ENCODE peak calls at places on chromosomes 12 and 14, in four cellular contexts. J, N, A and C are unnamed samples.

GRCh38 chr14:104426771-104427125 is 152.8 kb upstream of the C14orf180 start:
- DNase-seq in J (peak; percentile 88), A (no peak), N (no peak), C (no peak)

GRCh38 chr12:91833780-91834359 is 311.8 kb downstream of the BTG1 start:
- DNase-seq in N (no peak), J (no peak), A (no peak), C (no peak)

GRCh38 chr12:91662021-91662420 is 479.4 kb upstream of the DCN start:
- DNase-seq in A (no peak), J (no peak), N (no peak), C (no peak)

GRCh38 chr12:126424696-126425095 is 1359.5 kb downstream of the AACS start:
- DNase-seq in J (no peak), N (no peak), A (no peak), C (no peak)

GRCh38 chr12:4153343-4153892 is 120.1 kb upstream of the CCND2 start:
- DNase-seq in N (peak; percentile 94), J (no peak), A (no peak), C (peak; percentile 76)

GRCh38 chr12:98847242-98847641 is 202.2 kb downstream of the APAF1 start:
- DNase-seq in N (no peak), J (no peak), A (no peak), C (no peak)

GRCh38 chr12:22340143-22340542 is 5.6 kb upstream of the ST8SIA1 start:
- DNase-seq in N (no peak), A (no peak), J (no peak), C (no peak)

GRCh38 chr12:74455429-74455828 is 82.2 kb upstream of the ATXN7L3B start:
- DNase-seq in J (no peak), N (no peak), A (no peak), C (no peak)

GRCh38 chr12:75471928-75472865 is 8.4 kb upstream of the GLIPR1 start:
- DNase-seq in J (no peak), A (no peak), N (no peak), C (no peak)

GRCh38 chr12:68565391-68565903 is 45.3 kb upstream of the RAP1B start:
- DNase-seq in J (no peak), A (no peak), N (no peak), C (no peak)

GRCh38 chr12:125890983-125891382 is 825.7 kb downstream of the AACS start:
- DNase-seq in J (no peak), N (no peak), A (no peak), C (no peak)

GRCh38 chr12:132286912-132287311 is 42.5 kb downstream of the GALNT9 start:
- DNase-seq in A (no peak), N (no peak), J (no peak), C (no peak)

GRCh38 chr12:53674977-53675700 is 744 bp downstream of the ATP5MC2 start:
- DNase-seq in A (no peak), N (no peak), J (no peak), C (no peak)
- H3K4me2 ChIP-seq in A (peak overlapping the region; percentile 91), N (peak overlapping the region; percentile 80), J (peak overlapping the region; percentile 87), C (peak overlapping the region; percentile 96)

GRCh38 chr14:68384881-68385280 is 408.0 kb downstream of the ZFP36L1 start:
- DNase-seq in J (no peak), A (no peak), N (no peak), C (no peak)
- TF ChIP-seq NRF1 in J (no peak), A (no peak), N (no peak), C (no peak)

GRCh38 chr14:22812744-22813143 is 2.5 kb downstream of the SLC7A7 start:
- DNase-seq in N (no peak), A (peak; percentile 58), J (no peak), C (no peak)

GRCh38 chr14:22814373-22814772 is 862 bp downstream of the SLC7A7 start:
- DNase-seq in A (no peak), N (no peak), J (no peak), C (no peak)

GRCh38 chr14:22813145-22813544 is 2.1 kb downstream of the SLC7A7 start:
- DNase-seq in J (no peak), A (no peak), N (no peak), C (no peak)

GRCh38 chr14:22811752-22812151 is 3.5 kb downstream of the SLC7A7 start:
- DNase-seq in J (no peak), N (no peak), A (no peak), C (no peak)

GRCh38 chr14:22814945-22815713 is at the start of gene SLC7A7:
- DNase-seq in A (no peak), J (no peak), N (no peak), C (no peak)
- H3K4me2 ChIP-seq in A (peak within 1 kb of the TSS; percentile 3), J (no peak within 1 kb of the TSS), N (peak within 1 kb of the TSS; percentile 70), C (peak within 1 kb of the TSS; percentile 25)

DNA sequence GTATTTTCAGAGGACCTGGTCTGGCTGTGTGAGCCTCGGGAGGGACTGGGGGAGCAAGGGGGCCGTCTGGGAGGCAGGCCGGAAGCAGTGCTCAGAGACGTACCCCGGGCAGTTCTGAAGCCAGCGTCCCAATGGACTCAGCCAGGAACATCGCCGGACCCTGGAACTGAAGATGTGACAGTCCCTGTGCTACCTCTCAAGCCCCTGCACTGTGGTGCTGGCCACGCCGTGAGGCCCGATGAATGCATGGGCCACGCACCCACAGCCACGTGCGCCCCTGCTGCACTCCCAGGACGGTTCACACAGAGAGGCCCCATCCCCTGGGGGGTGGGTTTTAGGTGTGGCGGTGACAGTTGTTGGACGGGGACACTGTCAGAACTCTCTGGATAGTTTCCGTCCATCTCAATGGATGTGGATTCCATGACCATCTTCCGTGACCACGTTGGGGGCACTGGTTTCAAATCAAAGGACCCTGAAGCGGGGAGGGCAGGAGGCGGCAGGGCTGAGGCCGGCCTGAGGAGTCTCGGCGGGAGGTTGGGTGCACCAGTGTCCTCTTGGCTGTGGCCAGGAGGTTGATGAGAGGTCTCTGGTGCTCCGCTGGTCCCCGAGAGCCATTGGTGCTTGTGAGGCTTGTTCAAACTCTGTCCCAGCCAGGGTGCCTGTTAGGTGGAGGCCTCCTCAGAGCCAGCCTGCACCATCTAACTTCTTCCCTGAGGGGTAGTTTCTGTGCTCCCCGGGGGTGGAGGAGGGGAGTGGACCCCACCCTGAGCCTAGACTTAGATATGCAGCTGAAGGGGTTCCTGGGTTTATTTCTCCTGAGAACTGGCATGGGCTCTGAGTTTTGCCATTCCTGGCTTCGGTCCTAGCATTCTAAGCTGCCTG is 36.3 kb upstream of the TSPAN9 start:
- DNase-seq in A (no peak), J (no peak), N (no peak), C (no peak)
- TF ChIP-seq NRF1 in A (no peak), J (no peak), N (no peak), C (no peak)

GRCh38 chr14:38125484-38125912 is 82.2 kb upstream of the SSTR1 start:
- DNase-seq in N (no peak), A (no peak), J (no peak), C (no peak)

GRCh38 chr14:38128640-38129039 is 79.1 kb upstream of the SSTR1 start:
- DNase-seq in J (no peak), N (no peak), A (no peak), C (no peak)

GRCh38 chr14:38129192-38129591 is 78.5 kb upstream of the SSTR1 start:
- DNase-seq in J (no peak), A (no peak), N (no peak), C (no peak)

GRCh38 chr14:38127784-38128183 is 79.9 kb upstream of the SSTR1 start:
- DNase-seq in A (no peak), N (no peak), J (no peak), C (no peak)

DNA sequence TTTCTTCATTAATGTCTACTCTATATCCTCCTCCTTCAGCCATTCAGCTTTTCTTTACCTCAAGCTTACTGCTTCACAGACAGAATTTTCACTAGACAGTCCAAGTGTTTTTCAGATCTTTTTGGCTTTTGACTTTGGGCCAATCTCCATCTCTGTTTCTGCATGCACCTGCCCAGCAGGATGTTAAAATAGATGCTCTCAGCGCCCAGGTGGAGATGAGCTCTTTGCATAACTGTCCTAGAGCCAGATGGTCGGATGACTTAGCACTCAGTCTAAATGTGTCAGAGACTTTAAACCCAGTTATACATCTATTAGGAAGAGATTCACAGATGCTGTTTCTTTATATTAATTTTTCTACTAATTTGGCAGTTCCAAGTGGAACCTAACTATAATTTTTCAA is 80.3 kb upstream of the SSTR1 start:
- DNase-seq in A (no peak), N (no peak), J (no peak), C (no peak)
- H3K4me2 ChIP-seq in A (no peak overlapping the region), N (no peak overlapping the region), J (no peak overlapping the region), C (no peak overlapping the region)

GRCh38 chr14:93980464-93981201 is 4.3 kb upstream of the ASB2 start:
- DNase-seq in N (no peak), J (no peak), A (no peak), C (no peak)
- TF ChIP-seq NRF1 in N (no peak), J (no peak), A (no peak), C (no peak)

GRCh38 chr12:32777159-32777558 is 21.5 kb upstream of the YARS2 start:
- DNase-seq in J (no peak), A (no peak), N (no peak), C (no peak)

GRCh38 chr12:32777776-32778175 is 22.1 kb upstream of the YARS2 start:
- DNase-seq in J (no peak), N (no peak), A (no peak), C (no peak)

GRCh38 chr12:32776258-32776657 is 20.6 kb upstream of the YARS2 start:
- DNase-seq in N (no peak), A (no peak), J (no peak), C (no peak)

GRCh38 chr12:32780111-32780510 is 24.4 kb upstream of the YARS2 start:
- DNase-seq in N (no peak), A (no peak), J (no peak), C (no peak)
- H3K4me2 ChIP-seq in N (no peak overlapping the region), A (no peak overlapping the region), J (no peak overlapping the region), C (no peak overlapping the region)

GRCh38 chr14:64303471-64303917 is 9.3 kb upstream of the ESR2 start:
- DNase-seq in J (peak; percentile 65), N (peak; percentile 28), A (no peak), C (peak; percentile 45)
- TF ChIP-seq NRF1 in J (no peak), N (no peak), A (no peak), C (no peak)

DNA sequence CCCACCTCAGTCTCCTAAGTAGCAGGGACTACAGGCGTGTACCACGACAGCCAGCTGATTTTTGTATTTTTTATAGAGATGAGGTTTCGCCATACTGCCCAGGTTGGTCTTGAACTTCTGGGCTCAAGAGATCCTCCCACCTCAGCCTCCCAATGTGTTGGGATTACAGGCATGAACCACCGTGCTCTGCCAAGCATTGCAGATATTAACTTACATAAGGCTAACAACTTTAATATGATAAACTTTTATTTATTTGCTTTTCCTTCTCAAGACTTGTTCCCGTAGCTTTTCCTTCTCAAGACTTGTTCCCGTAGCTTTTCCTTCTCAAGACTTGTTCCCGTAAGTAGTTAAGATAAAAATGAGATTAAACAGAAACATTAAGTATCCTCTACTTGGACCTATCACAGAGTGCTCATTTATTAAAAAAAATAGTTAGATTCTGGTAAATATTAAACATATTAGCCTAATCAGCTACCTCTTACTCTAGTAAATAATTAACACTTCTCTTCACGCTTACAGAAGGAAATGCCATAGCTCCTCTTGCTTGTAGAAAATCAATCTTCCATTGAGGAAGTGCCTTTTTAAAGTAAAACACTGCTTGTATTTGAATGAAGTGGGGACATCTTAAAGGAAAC is 157.7 kb upstream of the KITLG start:
- DNase-seq in A (no peak), J (no peak), N (no peak), C (no peak)
- H3K4me2 ChIP-seq in A (no peak overlapping the region), J (no peak overlapping the region), N (no peak overlapping the region), C (no peak overlapping the region)

GRCh38 chr12:119868992-119869391 is 8.1 kb downstream of the CIT start:
- DNase-seq in A (no peak), J (no peak), N (no peak), C (no peak)

GRCh38 chr12:119870462-119870861 is 6.7 kb downstream of the CIT start:
- DNase-seq in N (no peak), A (no peak), J (no peak), C (no peak)

GRCh38 chr12:119864591-119864990 is 12.5 kb downstream of the CIT start:
- DNase-seq in A (no peak), J (no peak), N (no peak), C (no peak)

GRCh38 chr12:119869720-119870119 is 7.4 kb downstream of the CIT start:
- DNase-seq in N (no peak), A (no peak), J (no peak), C (peak; percentile 16)
- TF ChIP-seq NRF1 in N (no peak), A (no peak), J (no peak), C (no peak)